ENCODE peak calls at places on chromosomes 4 and X, in eight cellular contexts. One of them, this sample, is unnamed.

GRCh38 chrX:139844163-139844562 is 88.7 kb downstream of the ATP11C start:
- DNase-seq in T-helper 2 cell: no peak
- DNase-seq in IMR-90: no peak
- DNase-seq in H4: no peak
- DNase-seq in occipital lobe: no peak
- DNase-seq in EH: no peak
- DNase-seq in T-helper 9 cell: no peak
- DNase-seq in activated T-helper 1 cell treated with anti-CD3 and anti-CD28 coated beads, Interleukin-2, amount 50 U/mL, for 16 hours: no peak
- DNase-seq in this sample: peak

GRCh38 chr4:89110541-89110985 is 770 bp upstream of the TIGD2 start:
- DNase-seq in T-helper 2 cell: no peak
- DNase-seq in IMR-90: no peak
- DNase-seq in H4: no peak
- DNase-seq in occipital lobe: no peak
- DNase-seq in EH: peak
- DNase-seq in T-helper 9 cell: no peak
- DNase-seq in activated T-helper 1 cell treated with anti-CD3 and anti-CD28 coated beads, Interleukin-2, amount 50 U/mL, for 16 hours: no peak
- DNase-seq in this sample: peak

GRCh38 chrX:39070009-39070408 is 268.8 kb downstream of the MID1IP1 start:
- DNase-seq in T-helper 2 cell: no peak
- DNase-seq in IMR-90: no peak
- DNase-seq in H4: no peak
- DNase-seq in occipital lobe: no peak
- DNase-seq in EH: no peak
- DNase-seq in T-helper 9 cell: no peak
- DNase-seq in activated T-helper 1 cell treated with anti-CD3 and anti-CD28 coated beads, Interleukin-2, amount 50 U/mL, for 16 hours: no peak
- DNase-seq in this sample: no peak

GRCh38 chrX:45353462-45353861 is 152.8 kb upstream of the DIPK2B start:
- DNase-seq in T-helper 2 cell: no peak
- DNase-seq in IMR-90: no peak
- DNase-seq in H4: no peak
- DNase-seq in occipital lobe: no peak
- DNase-seq in EH: peak
- DNase-seq in T-helper 9 cell: no peak
- DNase-seq in activated T-helper 1 cell treated with anti-CD3 and anti-CD28 coated beads, Interleukin-2, amount 50 U/mL, for 16 hours: no peak
- DNase-seq in this sample: no peak

GRCh38 chr4:59612235-59612634 is 1587.9 kb upstream of the ADGRL3 start:
- DNase-seq in T-helper 2 cell: no peak
- DNase-seq in IMR-90: peak
- DNase-seq in H4: peak
- DNase-seq in occipital lobe: no peak
- DNase-seq in EH: peak
- DNase-seq in T-helper 9 cell: no peak
- DNase-seq in activated T-helper 1 cell treated with anti-CD3 and anti-CD28 coated beads, Interleukin-2, amount 50 U/mL, for 16 hours: no peak
- DNase-seq in this sample: no peak

GRCh38 chrX:19964017-19964710 is 26.7 kb downstream of the BCLAF3 start:
- DNase-seq in T-helper 2 cell: peak
- DNase-seq in IMR-90: no peak
- DNase-seq in H4: peak
- DNase-seq in occipital lobe: no peak
- DNase-seq in EH: no peak
- DNase-seq in T-helper 9 cell: no peak
- DNase-seq in activated T-helper 1 cell treated with anti-CD3 and anti-CD28 coated beads, Interleukin-2, amount 50 U/mL, for 16 hours: peak
- DNase-seq in this sample: no peak

GRCh38 chr4:174193438-174194015 is 89.9 kb downstream of the FBXO8 start:
- DNase-seq in T-helper 2 cell: no peak
- DNase-seq in IMR-90: peak
- DNase-seq in H4: no peak
- DNase-seq in occipital lobe: no peak
- DNase-seq in EH: no peak
- DNase-seq in T-helper 9 cell: no peak
- DNase-seq in activated T-helper 1 cell treated with anti-CD3 and anti-CD28 coated beads, Interleukin-2, amount 50 U/mL, for 16 hours: no peak
- DNase-seq in this sample: no peak

GRCh38 chr4:151951727-151952078 is 190.9 kb upstream of the GATB start:
- DNase-seq in T-helper 2 cell: no peak
- DNase-seq in IMR-90: no peak
- DNase-seq in H4: no peak
- DNase-seq in occipital lobe: no peak
- DNase-seq in EH: no peak
- DNase-seq in T-helper 9 cell: no peak
- DNase-seq in activated T-helper 1 cell treated with anti-CD3 and anti-CD28 coated beads, Interleukin-2, amount 50 U/mL, for 16 hours: no peak
- DNase-seq in this sample: no peak

GRCh38 chr4:155667538-155668511 is 1.2 kb downstream of the GUCY1A1 start:
- DNase-seq in T-helper 2 cell: no peak
- DNase-seq in IMR-90: peak
- DNase-seq in H4: peak
- DNase-seq in occipital lobe: peak
- DNase-seq in EH: peak
- DNase-seq in T-helper 9 cell: no peak
- DNase-seq in activated T-helper 1 cell treated with anti-CD3 and anti-CD28 coated beads, Interleukin-2, amount 50 U/mL, for 16 hours: no peak
- DNase-seq in this sample: peak

GRCh38 chrX:115595049-115595448 is 34.1 kb downstream of the PLS3 start:
- DNase-seq in T-helper 2 cell: no peak
- DNase-seq in IMR-90: no peak
- DNase-seq in H4: no peak
- DNase-seq in occipital lobe: no peak
- DNase-seq in EH: no peak
- DNase-seq in T-helper 9 cell: no peak
- DNase-seq in activated T-helper 1 cell treated with anti-CD3 and anti-CD28 coated beads, Interleukin-2, amount 50 U/mL, for 16 hours: no peak
- DNase-seq in this sample: no peak

GRCh38 chr4:16916719-16917337 is 18.4 kb upstream of the LDB2 start:
- DNase-seq in T-helper 2 cell: peak
- DNase-seq in IMR-90: no peak
- DNase-seq in H4: peak
- DNase-seq in occipital lobe: no peak
- DNase-seq in EH: peak
- DNase-seq in T-helper 9 cell: peak
- DNase-seq in activated T-helper 1 cell treated with anti-CD3 and anti-CD28 coated beads, Interleukin-2, amount 50 U/mL, for 16 hours: peak
- DNase-seq in this sample: peak

GRCh38 chr4:122364700-122365404 is 14.0 kb upstream of the ADAD1 start:
- DNase-seq in T-helper 2 cell: no peak
- DNase-seq in IMR-90: no peak
- DNase-seq in H4: no peak
- DNase-seq in occipital lobe: no peak
- DNase-seq in EH: no peak
- DNase-seq in T-helper 9 cell: no peak
- DNase-seq in activated T-helper 1 cell treated with anti-CD3 and anti-CD28 coated beads, Interleukin-2, amount 50 U/mL, for 16 hours: no peak
- DNase-seq in this sample: no peak

GRCh38 chrX:14546190-14546589 is 16.9 kb downstream of the GLRA2 start:
- DNase-seq in T-helper 2 cell: no peak
- DNase-seq in IMR-90: no peak
- DNase-seq in H4: no peak
- DNase-seq in occipital lobe: no peak
- DNase-seq in EH: no peak
- DNase-seq in T-helper 9 cell: no peak
- DNase-seq in activated T-helper 1 cell treated with anti-CD3 and anti-CD28 coated beads, Interleukin-2, amount 50 U/mL, for 16 hours: no peak
- DNase-seq in this sample: no peak

GRCh38 chr4:38109896-38110295 is 149.7 kb downstream of the PTTG2 start:
- DNase-seq in T-helper 2 cell: no peak
- DNase-seq in IMR-90: no peak
- DNase-seq in H4: no peak
- DNase-seq in occipital lobe: no peak
- DNase-seq in EH: no peak
- DNase-seq in T-helper 9 cell: no peak
- DNase-seq in activated T-helper 1 cell treated with anti-CD3 and anti-CD28 coated beads, Interleukin-2, amount 50 U/mL, for 16 hours: no peak
- DNase-seq in this sample: no peak

GRCh38 chrX:20829665-20830481 is 544.3 kb upstream of the CNKSR2 start:
- DNase-seq in T-helper 2 cell: no peak
- DNase-seq in IMR-90: no peak
- DNase-seq in H4: peak
- DNase-seq in occipital lobe: no peak
- DNase-seq in EH: peak
- DNase-seq in T-helper 9 cell: no peak
- DNase-seq in activated T-helper 1 cell treated with anti-CD3 and anti-CD28 coated beads, Interleukin-2, amount 50 U/mL, for 16 hours: no peak
- DNase-seq in this sample: no peak

GRCh38 chr4:103375278-103375677 is 177.1 kb upstream of the CENPE start:
- DNase-seq in T-helper 2 cell: no peak
- DNase-seq in IMR-90: peak
- DNase-seq in H4: no peak
- DNase-seq in occipital lobe: no peak
- DNase-seq in EH: peak
- DNase-seq in T-helper 9 cell: no peak
- DNase-seq in activated T-helper 1 cell treated with anti-CD3 and anti-CD28 coated beads, Interleukin-2, amount 50 U/mL, for 16 hours: no peak
- DNase-seq in this sample: no peak

GRCh38 chr4:127782025-127782274 is 172 bp upstream of the HSPA4L start:
- DNase-seq in T-helper 2 cell: no peak
- DNase-seq in IMR-90: peak
- DNase-seq in H4: peak
- DNase-seq in occipital lobe: peak
- DNase-seq in EH: peak
- DNase-seq in T-helper 9 cell: no peak
- DNase-seq in activated T-helper 1 cell treated with anti-CD3 and anti-CD28 coated beads, Interleukin-2, amount 50 U/mL, for 16 hours: no peak
- DNase-seq in this sample: peak

GRCh38 chr4:94678896-94679295 is 78.9 kb upstream of the BMPR1B start:
- DNase-seq in T-helper 2 cell: no peak
- DNase-seq in IMR-90: peak
- DNase-seq in H4: no peak
- DNase-seq in occipital lobe: no peak
- DNase-seq in EH: peak
- DNase-seq in T-helper 9 cell: no peak
- DNase-seq in activated T-helper 1 cell treated with anti-CD3 and anti-CD28 coated beads, Interleukin-2, amount 50 U/mL, for 16 hours: no peak
- DNase-seq in this sample: no peak

GRCh38 chr4:133865606-133866327 is 335.8 kb downstream of the PABPC4L start:
- DNase-seq in T-helper 2 cell: no peak
- DNase-seq in IMR-90: peak
- DNase-seq in H4: peak
- DNase-seq in occipital lobe: no peak
- DNase-seq in EH: peak
- DNase-seq in T-helper 9 cell: no peak
- DNase-seq in activated T-helper 1 cell treated with anti-CD3 and anti-CD28 coated beads, Interleukin-2, amount 50 U/mL, for 16 hours: no peak
- DNase-seq in this sample: peak

GRCh38 chr4:82779032-82779431 is 19.6 kb downstream of the SCD5 start:
- DNase-seq in T-helper 2 cell: no peak
- DNase-seq in IMR-90: no peak
- DNase-seq in H4: no peak
- DNase-seq in occipital lobe: no peak
- DNase-seq in EH: peak
- DNase-seq in T-helper 9 cell: no peak
- DNase-seq in activated T-helper 1 cell treated with anti-CD3 and anti-CD28 coated beads, Interleukin-2, amount 50 U/mL, for 16 hours: no peak
- DNase-seq in this sample: no peak

GRCh38 chrX:36609653-36610585 is 398.2 kb upstream of the FAM47C start:
- DNase-seq in T-helper 2 cell: no peak
- DNase-seq in IMR-90: peak
- DNase-seq in H4: peak
- DNase-seq in occipital lobe: no peak
- DNase-seq in EH: no peak
- DNase-seq in T-helper 9 cell: no peak
- DNase-seq in activated T-helper 1 cell treated with anti-CD3 and anti-CD28 coated beads, Interleukin-2, amount 50 U/mL, for 16 hours: no peak
- DNase-seq in this sample: no peak

GRCh38 chrX:131778269-131779218 is 234.7 kb downstream of the OR13H1 start:
- DNase-seq in T-helper 2 cell: no peak
- DNase-seq in IMR-90: peak
- DNase-seq in H4: peak
- DNase-seq in occipital lobe: no peak
- DNase-seq in EH: no peak
- DNase-seq in T-helper 9 cell: peak
- DNase-seq in activated T-helper 1 cell treated with anti-CD3 and anti-CD28 coated beads, Interleukin-2, amount 50 U/mL, for 16 hours: peak
- DNase-seq in this sample: no peak

GRCh38 chr4:48796927-48797679 is 17.0 kb upstream of the FRYL start:
- DNase-seq in T-helper 2 cell: no peak
- DNase-seq in IMR-90: no peak
- DNase-seq in H4: no peak
- DNase-seq in occipital lobe: no peak
- DNase-seq in EH: no peak
- DNase-seq in T-helper 9 cell: no peak
- DNase-seq in activated T-helper 1 cell treated with anti-CD3 and anti-CD28 coated beads, Interleukin-2, amount 50 U/mL, for 16 hours: no peak
- DNase-seq in this sample: no peak

GRCh38 chrX:24874604-24875247 is 141.0 kb downstream of the ARX start:
- DNase-seq in T-helper 2 cell: no peak
- DNase-seq in IMR-90: no peak
- DNase-seq in H4: no peak
- DNase-seq in occipital lobe: no peak
- DNase-seq in EH: no peak
- DNase-seq in T-helper 9 cell: no peak
- DNase-seq in activated T-helper 1 cell treated with anti-CD3 and anti-CD28 coated beads, Interleukin-2, amount 50 U/mL, for 16 hours: no peak
- DNase-seq in this sample: no peak

GRCh38 chr4:19478791-19479190 is 772.9 kb upstream of the SLIT2 start:
- DNase-seq in T-helper 2 cell: no peak
- DNase-seq in IMR-90: peak
- DNase-seq in H4: no peak
- DNase-seq in occipital lobe: no peak
- DNase-seq in EH: peak
- DNase-seq in T-helper 9 cell: no peak
- DNase-seq in activated T-helper 1 cell treated with anti-CD3 and anti-CD28 coated beads, Interleukin-2, amount 50 U/mL, for 16 hours: no peak
- DNase-seq in this sample: no peak

GRCh38 chr4:99885063-99885664 is 9.1 kb downstream of the LAMTOR3 start:
- DNase-seq in T-helper 2 cell: no peak
- DNase-seq in IMR-90: peak
- DNase-seq in H4: peak
- DNase-seq in occipital lobe: no peak
- DNase-seq in EH: peak
- DNase-seq in T-helper 9 cell: no peak
- DNase-seq in activated T-helper 1 cell treated with anti-CD3 and anti-CD28 coated beads, Interleukin-2, amount 50 U/mL, for 16 hours: no peak
- DNase-seq in this sample: peak

GRCh38 chr4:27666943-27667342 is 806.3 kb downstream of the STIM2 start:
- DNase-seq in T-helper 2 cell: no peak
- DNase-seq in IMR-90: no peak
- DNase-seq in H4: peak
- DNase-seq in occipital lobe: no peak
- DNase-seq in EH: peak
- DNase-seq in T-helper 9 cell: no peak
- DNase-seq in activated T-helper 1 cell treated with anti-CD3 and anti-CD28 coated beads, Interleukin-2, amount 50 U/mL, for 16 hours: no peak
- DNase-seq in this sample: peak

GRCh38 chrX:55638933-55639332 is 15.7 kb downstream of the FOXR2 start:
- DNase-seq in T-helper 2 cell: no peak
- DNase-seq in IMR-90: no peak
- DNase-seq in H4: no peak
- DNase-seq in occipital lobe: no peak
- DNase-seq in EH: no peak
- DNase-seq in T-helper 9 cell: no peak
- DNase-seq in activated T-helper 1 cell treated with anti-CD3 and anti-CD28 coated beads, Interleukin-2, amount 50 U/mL, for 16 hours: no peak
- DNase-seq in this sample: no peak

GRCh38 chr4:185515248-185515647 is 20.1 kb downstream of the PDLIM3 start:
- DNase-seq in T-helper 2 cell: no peak
- DNase-seq in IMR-90: no peak
- DNase-seq in H4: no peak
- DNase-seq in occipital lobe: no peak
- DNase-seq in EH: no peak
- DNase-seq in T-helper 9 cell: no peak
- DNase-seq in activated T-helper 1 cell treated with anti-CD3 and anti-CD28 coated beads, Interleukin-2, amount 50 U/mL, for 16 hours: no peak
- DNase-seq in this sample: no peak

GRCh38 chr4:134747108-134747805 is 545.7 kb upstream of the PABPC4L start:
- DNase-seq in T-helper 2 cell: no peak
- DNase-seq in IMR-90: no peak
- DNase-seq in H4: no peak
- DNase-seq in occipital lobe: no peak
- DNase-seq in EH: peak
- DNase-seq in T-helper 9 cell: no peak
- DNase-seq in activated T-helper 1 cell treated with anti-CD3 and anti-CD28 coated beads, Interleukin-2, amount 50 U/mL, for 16 hours: no peak
- DNase-seq in this sample: no peak

GRCh38 chrX:103817502-103817901 is 14.6 kb downstream of the RAB9B start:
- DNase-seq in T-helper 2 cell: no peak
- DNase-seq in IMR-90: peak
- DNase-seq in H4: peak
- DNase-seq in occipital lobe: no peak
- DNase-seq in EH: peak
- DNase-seq in T-helper 9 cell: peak
- DNase-seq in activated T-helper 1 cell treated with anti-CD3 and anti-CD28 coated beads, Interleukin-2, amount 50 U/mL, for 16 hours: no peak
- DNase-seq in this sample: peak

GRCh38 chr4:125522588-125522987 is 207.8 kb downstream of the FAT4 start:
- DNase-seq in T-helper 2 cell: no peak
- DNase-seq in IMR-90: no peak
- DNase-seq in H4: no peak
- DNase-seq in occipital lobe: no peak
- DNase-seq in EH: no peak
- DNase-seq in T-helper 9 cell: no peak
- DNase-seq in activated T-helper 1 cell treated with anti-CD3 and anti-CD28 coated beads, Interleukin-2, amount 50 U/mL, for 16 hours: no peak
- DNase-seq in this sample: no peak